ENCODE peak calls at places on chromosome 12, in six cellular contexts. One of them, this sample, is unnamed.
A peak's percentile ranks its signal among the peaks of the same experiment; 100 is the strongest.

GRCh38 chr12:42958271-42958674 is 368.7 kb upstream of the PRICKLE1 start:
- DNase-seq in K562: no peak
- DNase-seq in ovary: no peak
- DNase-seq in CD8-positive, alpha-beta T cell: no peak
- DNase-seq in kidney: no peak
- DNase-seq in uterus: no peak
- DNase-seq in this sample: no peak

GRCh38 chr12:89345830-89346740 is 6.2 kb downstream of the DUSP6 start:
- DNase-seq in CD8-positive, alpha-beta T cell: peak; percentile 51
- DNase-seq in K562: peak; percentile 76
- DNase-seq in uterus: no peak
- DNase-seq in kidney: no peak
- DNase-seq in ovary: no peak
- DNase-seq in this sample: peak; percentile 42

GRCh38 chr12:54431911-54432814 is 13.1 kb upstream of the ITGA5 start:
- DNase-seq in kidney: peak; percentile 86
- DNase-seq in uterus: peak; percentile 88
- DNase-seq in CD8-positive, alpha-beta T cell: no peak
- DNase-seq in K562: peak; percentile 87
- DNase-seq in ovary: peak; percentile 64
- DNase-seq in this sample: peak; percentile 50

GRCh38 chr12:11482955-11483354 is 87.6 kb upstream of the PRB2 start:
- DNase-seq in kidney: no peak
- DNase-seq in uterus: no peak
- DNase-seq in ovary: no peak
- DNase-seq in CD8-positive, alpha-beta T cell: no peak
- DNase-seq in K562: no peak
- DNase-seq in this sample: no peak

GRCh38 chr12:11743748-11744147 is 94.3 kb downstream of the ETV6 start:
- DNase-seq in kidney: no peak
- DNase-seq in ovary: no peak
- DNase-seq in CD8-positive, alpha-beta T cell: no peak
- DNase-seq in K562: no peak
- DNase-seq in uterus: no peak
- DNase-seq in this sample: no peak

GRCh38 chr12:115267464-115267863 is 583.5 kb upstream of the TBX3 start:
- DNase-seq in ovary: no peak
- DNase-seq in kidney: peak; percentile 85
- DNase-seq in K562: no peak
- DNase-seq in CD8-positive, alpha-beta T cell: no peak
- DNase-seq in uterus: no peak
- DNase-seq in this sample: no peak

GRCh38 chr12:114608509-114608908 is 75.5 kb downstream of the TBX3 start:
- DNase-seq in CD8-positive, alpha-beta T cell: no peak
- DNase-seq in uterus: no peak
- DNase-seq in ovary: no peak
- DNase-seq in K562: no peak
- DNase-seq in kidney: no peak
- DNase-seq in this sample: no peak

GRCh38 chr12:88579941-88580871 is at the start of gene KITLG:
- DNase-seq in K562: peak; percentile 32
- DNase-seq in ovary: peak; percentile 64
- DNase-seq in uterus: peak; percentile 80
- DNase-seq in CD8-positive, alpha-beta T cell: no peak
- DNase-seq in kidney: peak; percentile 95
- DNase-seq in this sample: peak; percentile 48

GRCh38 chr12:84272324-84272723 is 640.3 kb downstream of the SLC6A15 start:
- DNase-seq in K562: no peak
- DNase-seq in kidney: no peak
- DNase-seq in uterus: no peak
- DNase-seq in CD8-positive, alpha-beta T cell: no peak
- DNase-seq in ovary: no peak
- DNase-seq in this sample: no peak

DNA sequence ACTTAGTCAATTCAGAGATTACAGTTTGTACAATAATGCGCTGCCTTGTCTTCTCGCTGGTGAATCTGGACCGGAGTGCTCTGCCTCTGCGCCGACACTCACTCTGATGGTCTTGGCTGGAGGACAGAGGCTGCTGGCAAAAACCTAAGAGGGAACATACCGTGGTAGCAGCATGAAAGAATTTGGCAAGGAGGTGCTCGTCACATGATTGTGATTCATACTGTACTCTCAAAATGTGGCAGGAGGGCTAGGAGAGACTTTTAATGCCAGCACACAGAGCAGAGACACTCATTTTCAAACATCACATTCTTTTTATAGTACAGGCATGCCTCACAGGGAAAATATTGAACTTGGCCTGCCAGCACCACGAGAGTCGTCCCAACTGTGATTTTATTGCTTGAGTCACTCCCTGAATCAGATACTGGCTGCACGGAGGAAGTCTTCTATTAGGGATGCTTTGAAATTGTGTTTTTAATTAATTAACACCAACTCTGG is 67.8 kb downstream of the HMGA2 start:
- DNase-seq in ovary: peak; percentile 83
- DNase-seq in uterus: peak; percentile 76
- DNase-seq in kidney: peak; percentile 78
- DNase-seq in CD8-positive, alpha-beta T cell: no peak
- DNase-seq in K562: no peak
- DNase-seq in this sample: peak; percentile 66
- H3K4me3 ChIP-seq in ovary: no peak overlapping the region
- H3K4me3 ChIP-seq in uterus: no peak overlapping the region
- H3K4me3 ChIP-seq in kidney: peak overlapping the region; percentile 27
- H3K4me3 ChIP-seq in CD8-positive, alpha-beta T cell: no peak overlapping the region
- H3K4me3 ChIP-seq in K562: no peak overlapping the region
- H3K4me3 ChIP-seq in this sample: no peak overlapping the region

GRCh38 chr12:129036135-129036534 is 182.9 kb downstream of the GLT1D1 start:
- DNase-seq in CD8-positive, alpha-beta T cell: no peak
- DNase-seq in K562: no peak
- DNase-seq in uterus: no peak
- DNase-seq in ovary: no peak
- DNase-seq in kidney: no peak
- DNase-seq in this sample: no peak
- H3K9me3 ChIP-seq in CD8-positive, alpha-beta T cell: no peaks in the 10 kb centered on the region
- H3K9me3 ChIP-seq in K562: no peaks in the 10 kb centered on the region
- H3K9me3 ChIP-seq in uterus: no peaks in the 10 kb centered on the region
- H3K9me3 ChIP-seq in ovary: no peaks in the 10 kb centered on the region
- H3K9me3 ChIP-seq in kidney: no peaks in the 10 kb centered on the region
- H3K9me3 ChIP-seq in this sample: no peaks in the 10 kb centered on the region

GRCh38 chr12:27781680-27782079 is 1.6 kb upstream of the MANSC4 start:
- DNase-seq in K562: no peak
- DNase-seq in uterus: no peak
- DNase-seq in kidney: no peak
- DNase-seq in ovary: no peak
- DNase-seq in CD8-positive, alpha-beta T cell: no peak
- DNase-seq in this sample: no peak

GRCh38 chr12:27779416-27779815 is 617 bp upstream of the KLHL42 start:
- DNase-seq in ovary: peak; percentile 18
- DNase-seq in CD8-positive, alpha-beta T cell: no peak
- DNase-seq in kidney: peak; percentile 43
- DNase-seq in uterus: peak; percentile 29
- DNase-seq in K562: no peak
- DNase-seq in this sample: peak; percentile 15

GRCh38 chr12:27780612-27781408 is 774 bp upstream of the MANSC4 start:
- DNase-seq in CD8-positive, alpha-beta T cell: no peak
- DNase-seq in K562: peak; percentile 40
- DNase-seq in uterus: peak; percentile 29
- DNase-seq in kidney: no peak
- DNase-seq in ovary: peak; percentile 13
- DNase-seq in this sample: peak; percentile 36

GRCh38 chr12:27778206-27778605 is 1.8 kb upstream of the KLHL42 start:
- DNase-seq in ovary: no peak
- DNase-seq in kidney: no peak
- DNase-seq in CD8-positive, alpha-beta T cell: no peak
- DNase-seq in K562: no peak
- DNase-seq in uterus: no peak
- DNase-seq in this sample: no peak

GRCh38 chr12:27779837-27780611 is at the start of the genes KLHL42 and MANSC4:
- DNase-seq in uterus: peak; percentile 79
- DNase-seq in kidney: peak; percentile 92
- DNase-seq in CD8-positive, alpha-beta T cell: peak; percentile 81
- DNase-seq in ovary: peak; percentile 71
- DNase-seq in K562: peak; percentile 71
- DNase-seq in this sample: peak; percentile 27
- TF ChIP-seq CTCF in uterus: peak; percentile 10
- TF ChIP-seq CTCF in kidney: no peak
- TF ChIP-seq CTCF in CD8-positive, alpha-beta T cell: no peak
- TF ChIP-seq CTCF in ovary: peak; percentile 12
- TF ChIP-seq CTCF in K562: no peak
- TF ChIP-seq CTCF in this sample: no peak

GRCh38 chr12:113465808-113466769 is 5.6 kb downstream of the LHX5 start:
- DNase-seq in ovary: no peak
- DNase-seq in uterus: no peak
- DNase-seq in K562: no peak
- DNase-seq in CD8-positive, alpha-beta T cell: no peak
- DNase-seq in kidney: no peak
- DNase-seq in this sample: no peak
- H3K4me3 ChIP-seq in ovary: no peak overlapping the region
- H3K4me3 ChIP-seq in uterus: no peak overlapping the region
- H3K4me3 ChIP-seq in K562: no peak overlapping the region
- H3K4me3 ChIP-seq in CD8-positive, alpha-beta T cell: no peak overlapping the region
- H3K4me3 ChIP-seq in kidney: no peak overlapping the region
- H3K4me3 ChIP-seq in this sample: no peak overlapping the region

DNA sequence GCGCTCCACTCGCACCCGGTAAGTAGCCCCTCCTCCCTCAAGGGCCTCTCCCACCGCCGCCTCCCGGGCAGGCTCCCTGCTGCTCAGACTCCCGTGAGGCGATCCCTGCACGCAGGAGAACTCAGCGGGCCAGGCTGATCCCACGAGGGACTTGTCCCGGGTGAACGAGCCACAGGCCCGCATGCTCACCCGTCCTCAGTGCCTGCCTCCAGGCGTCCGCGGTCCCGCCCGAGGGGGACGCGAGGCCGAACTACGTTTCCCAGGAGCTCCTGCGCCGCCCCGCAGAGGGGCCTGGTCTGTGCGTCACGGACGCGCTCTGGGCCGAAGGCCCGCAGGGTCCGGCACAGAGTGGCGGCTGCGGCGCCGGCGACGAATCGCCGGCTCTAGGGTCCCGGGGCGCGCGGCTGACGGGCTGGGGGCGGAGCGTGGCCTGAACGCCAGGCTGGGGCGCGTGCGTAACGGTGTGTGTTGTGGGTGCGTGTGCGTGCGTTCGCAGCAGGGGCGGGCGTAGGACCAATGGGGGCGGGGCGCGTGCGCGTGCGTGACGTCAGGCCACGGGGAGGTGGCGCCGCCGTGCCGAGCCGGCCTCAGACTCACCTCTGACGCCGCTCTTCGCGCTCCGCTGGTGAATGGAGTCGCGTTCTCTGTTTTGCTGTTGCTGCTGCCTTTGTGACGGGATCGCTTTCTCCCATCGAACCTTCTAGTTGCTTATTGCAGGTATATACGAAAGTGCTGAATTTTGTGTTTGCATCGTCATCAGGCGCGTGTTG is at the start of the genes ZNF10 and ZNF891:
- DNase-seq in kidney: peak; percentile 99
- DNase-seq in uterus: peak; percentile 97
- DNase-seq in K562: peak; percentile 96
- DNase-seq in CD8-positive, alpha-beta T cell: peak; percentile 99
- DNase-seq in ovary: peak; percentile 95
- DNase-seq in this sample: peak; percentile 90
- H3K9me3 ChIP-seq in kidney: peaks cover 34% of the 10 kb centered on the region
- H3K9me3 ChIP-seq in uterus: peaks cover 54% of the 10 kb centered on the region
- H3K9me3 ChIP-seq in K562: peaks cover 8% of the 10 kb centered on the region
- H3K9me3 ChIP-seq in CD8-positive, alpha-beta T cell: peaks cover 21% of the 10 kb centered on the region
- H3K9me3 ChIP-seq in ovary: peaks cover 3% of the 10 kb centered on the region
- H3K9me3 ChIP-seq in this sample: peaks cover 59% of the 10 kb centered on the region

GRCh38 chr12:66149702-66150398 is 19.3 kb upstream of the LLPH start:
- DNase-seq in K562: peak; percentile 52
- DNase-seq in ovary: no peak
- DNase-seq in uterus: no peak
- DNase-seq in CD8-positive, alpha-beta T cell: no peak
- DNase-seq in kidney: no peak
- DNase-seq in this sample: no peak
- TF ChIP-seq CTCF in K562: peak; percentile 12
- TF ChIP-seq CTCF in ovary: no peak
- TF ChIP-seq CTCF in uterus: no peak
- TF ChIP-seq CTCF in CD8-positive, alpha-beta T cell: no peak
- TF ChIP-seq CTCF in kidney: no peak
- TF ChIP-seq CTCF in this sample: no peak

This sample was measured in gastrocnemius medialis.